ENCODE peak calls at places on chromosomes 5 and 9, in six cellular contexts. G is HCT116, P is endothelial cell of umbilical vein, X is GM12878, T is H1, M is A549. A is an unnamed sample.

GRCh38 chr9:128222026-128222425 is 18.8 kb downstream of the DNM1 start:
- DNase-seq in G (no peak), T (no peak), P (no peak), M (no peak), X (no peak), A (no peak)

GRCh38 chr5:143887901-143888648 is 76.1 kb downstream of the HMHB1 start:
- DNase-seq in G (no peak), P (peak; percentile 29), M (peak; percentile 9), X (no peak), T (no peak), A (no peak)

GRCh38 chr9:90300901-90301688 is 341.5 kb downstream of the DIRAS2 start:
- DNase-seq in G (peak; percentile 59), P (peak; percentile 9), T (no peak), X (no peak), M (peak; percentile 90), A (peak; percentile 42)

GRCh38 chr5:154758977-154759376 is 3.8 kb downstream of the LARP1 start:
- DNase-seq in P (no peak), T (no peak), X (no peak), M (no peak), G (no peak), A (no peak)

GRCh38 chr9:106286249-106286648 is 576.7 kb upstream of the ZNF462 start:
- DNase-seq in P (no peak), X (no peak), T (no peak), M (peak; percentile 11), G (no peak), A (peak; percentile 17)

GRCh38 chr5:179234563-179235135 is 110.6 kb downstream of the ADAMTS2 start:
- DNase-seq in P (no peak), T (no peak), M (no peak), X (no peak), G (no peak), A (no peak)

GRCh38 chr5:122858451-122858850 is 13.0 kb downstream of the SNX24 start:
- DNase-seq in X (no peak), P (peak; percentile 92), G (no peak), M (no peak), T (no peak), A (no peak)

GRCh38 chr5:14685757-14686156 is 21.2 kb downstream of the OTULIN start:
- DNase-seq in T (no peak), X (peak; percentile 68), M (peak; percentile 56), G (peak; percentile 23), P (peak; percentile 59), A (peak; percentile 58)

GRCh38 chr9:105127863-105128220 is 116.6 kb upstream of the SLC44A1 start:
- DNase-seq in X (peak; percentile 72), M (no peak), T (no peak), P (peak; percentile 70), G (no peak), A (peak; percentile 89)

GRCh38 chr9:112541690-112542089 is 55.1 kb downstream of the KIAA1958 start:
- DNase-seq in T (no peak), M (no peak), P (no peak), X (no peak), G (no peak), A (no peak)

GRCh38 chr5:159409801-159410200 is 79.5 kb upstream of the IL12B start:
- DNase-seq in X (peak; percentile 44), P (no peak), T (no peak), G (no peak), M (no peak), A (no peak)

GRCh38 chr5:37043693-37044092 is 167.1 kb downstream of the NIPBL start:
- DNase-seq in T (no peak), P (no peak), X (no peak), G (no peak), M (peak; percentile 24), A (peak; percentile 29)

GRCh38 chr5:135033866-135034185 is 202 bp downstream of the PITX1 start:
- DNase-seq in G (no peak), P (no peak), X (no peak), M (no peak), T (no peak), A (no peak)

GRCh38 chr9:89986190-89986589 is 381.4 kb downstream of the GADD45G start:
- DNase-seq in G (no peak), T (no peak), M (no peak), P (no peak), X (no peak), A (no peak)

GRCh38 chr9:87148391-87149237 is 201.3 kb upstream of the GAS1 start:
- DNase-seq in X (no peak), T (peak; percentile 79), P (peak; percentile 69), G (no peak), M (peak; percentile 19), A (peak; percentile 32)

GRCh38 chr5:140041492-140042421 is 1.3 kb downstream of the NRG2 start:
- DNase-seq in P (peak; percentile 82), G (no peak), M (peak; percentile 42), T (peak; percentile 66), X (peak; percentile 36), A (no peak)

GRCh38 chr5:61653802-61654580 is 321.9 kb downstream of the ZSWIM6 start:
- DNase-seq in X (no peak), G (no peak), T (no peak), M (no peak), P (no peak), A (no peak)

GRCh38 chr9:79012561-79012960 is 559.2 kb upstream of the TLE4 start:
- DNase-seq in P (peak; percentile 70), T (no peak), X (no peak), G (no peak), M (peak; percentile 18), A (no peak)

GRCh38 chr9:13705913-13706312 is 426.4 kb upstream of the MPDZ start:
- DNase-seq in X (no peak), G (no peak), T (no peak), P (peak; percentile 81), M (no peak), A (no peak)

GRCh38 chr5:140317859-140318258 is 15.0 kb upstream of the PFDN1 start:
- DNase-seq in X (no peak), P (no peak), T (no peak), G (no peak), M (peak; percentile 70), A (no peak)

GRCh38 chr9:93064392-93065124 is 6.1 kb downstream of the SUSD3 start:
- DNase-seq in T (no peak), X (peak; percentile 94), P (no peak), M (no peak), G (no peak), A (peak; percentile 98)

GRCh38 chr9:36858805-36859375 is 175.2 kb downstream of the PAX5 start:
- DNase-seq in P (no peak), T (no peak), G (no peak), X (no peak), M (no peak), A (no peak)

GRCh38 chr5:180918380-180918779 is 19.4 kb downstream of the BTNL8 start:
- DNase-seq in G (no peak), T (no peak), X (no peak), P (no peak), M (no peak), A (no peak)

GRCh38 chr5:45408067-45408466 is 288.1 kb downstream of the HCN1 start:
- DNase-seq in M (no peak), T (no peak), P (no peak), X (no peak), G (no peak), A (no peak)

GRCh38 chr5:142151436-142152382 is 43.1 kb downstream of the NDFIP1 start:
- DNase-seq in P (peak; percentile 83), G (peak; percentile 63), T (no peak), X (peak; percentile 2), M (peak; percentile 77), A (peak; percentile 76)

GRCh38 chr5:148740966-148741742 is 85.3 kb upstream of the ADRB2 start:
- DNase-seq in M (peak; percentile 55), P (peak; percentile 82), T (no peak), X (no peak), G (peak; percentile 54), A (peak; percentile 81)

GRCh38 chr5:14341571-14342225 is 198.6 kb downstream of the TRIO start:
- DNase-seq in T (no peak), M (no peak), X (no peak), G (no peak), P (peak; percentile 18), A (no peak)

GRCh38 chr5:119070578-119070827 is 384 bp upstream of the DMXL1 start:
- DNase-seq in M (no peak), P (no peak), G (no peak), X (no peak), T (no peak), A (no peak)
- TF ChIP-seq POLR2A in M (peak; percentile 17), P (no peak), G (peak; percentile 87), X (no peak), T (peak; percentile 63), A (no peak)

GRCh38 chr5:55159763-55160492 is at the start of gene GPX8:
- DNase-seq in X (no peak), G (peak; percentile 77), T (no peak), M (peak; percentile 88), P (peak; percentile 89), A (peak; percentile 56)
- TF ChIP-seq MAX in X (no peak), G (peak; percentile 29), T (no peak), M (peak; percentile 45), P (no peak), A (no peak)

GRCh38 chr5:127288676-127289075 is 1.9 kb upstream of the MEGF10 start:
- DNase-seq in G (no peak), X (no peak), P (no peak), T (no peak), M (no peak), A (no peak)
- H3K4me3 ChIP-seq in G (no peak overlapping the region), X (no peak overlapping the region), P (no peak overlapping the region), T (no peak overlapping the region), M (no peak overlapping the region), A (no peak overlapping the region)

GRCh38 chr9:85740821-85741111 is 988 bp downstream of the AGTPBP1 start:
- DNase-seq in X (no peak), M (no peak), G (no peak), T (no peak), P (peak; percentile 62), A (peak; percentile 90)

GRCh38 chr9:85741112-85741874 is 461 bp downstream of the AGTPBP1 start:
- DNase-seq in G (no peak), M (peak; percentile 49), T (peak; percentile 76), P (no peak), X (no peak), A (no peak)

GRCh38 chr9:85743290-85744128 is 1.8 kb upstream of the AGTPBP1 start:
- DNase-seq in X (no peak), T (no peak), G (peak; percentile 75), M (peak; percentile 71), P (no peak), A (peak; percentile 87)

GRCh38 chr9:85742630-85742928 is 825 bp upstream of the AGTPBP1 start:
- DNase-seq in P (no peak), G (no peak), T (no peak), M (peak; percentile 20), X (no peak), A (no peak)

DNA sequence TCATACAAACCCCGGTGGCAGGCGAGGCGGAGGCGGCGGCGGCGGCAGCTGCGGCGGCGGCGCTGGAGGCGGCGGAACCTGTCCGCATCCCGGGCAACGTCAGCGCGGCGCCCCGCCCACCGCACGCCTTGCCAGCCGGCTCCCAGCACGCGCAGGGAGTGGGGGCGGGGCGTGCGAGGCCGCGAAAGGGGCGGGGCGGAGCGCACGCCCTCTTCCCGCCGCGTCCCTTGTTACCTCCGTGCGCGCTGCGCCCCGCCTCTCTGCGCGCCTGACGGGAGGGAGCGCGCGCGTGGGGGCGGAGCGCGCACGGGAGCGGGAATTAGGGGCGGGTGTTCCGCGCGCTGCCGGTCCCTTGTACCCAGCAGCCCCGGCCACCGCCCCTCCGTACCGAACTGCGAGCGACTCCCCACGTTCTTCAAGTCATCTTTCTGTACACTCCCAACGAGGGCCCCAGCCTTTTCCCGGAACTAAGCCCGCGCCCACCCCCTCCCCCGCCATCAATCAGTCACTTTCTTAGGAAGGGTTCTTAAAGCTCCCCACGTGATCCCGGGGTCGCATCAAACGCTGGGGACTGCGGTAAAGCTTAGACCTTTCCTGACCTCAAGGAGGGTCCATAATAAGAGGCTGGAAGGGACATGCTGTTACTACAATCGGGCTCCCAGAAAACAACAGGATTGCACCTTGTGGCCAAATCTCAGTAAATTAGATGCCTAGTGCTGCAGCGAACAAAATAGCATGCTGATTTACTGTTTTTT is at the start of gene AGTPBP1:
- DNase-seq in M (peak; percentile 93), P (peak; percentile 90), X (peak; percentile 75), G (peak; percentile 77), T (peak; percentile 96), A (peak; percentile 94)
- TF ChIP-seq POLR2A in M (peak; percentile 24), P (no peak), X (peak; percentile 67), G (no peak), T (peak; percentile 30), A (peak; percentile 22)